ENCODE peak calls at places on chromosomes 16 and 17, in nine cellular contexts. R is stimulated activated naive CD8-positive, alpha-beta T cell treated with anti-CD3 and anti-CD28 coated beads, Interleukin-15, Interleukin-2, amounts not matched to agents 100 U/mL and 50 U/mL, for 24 hours; H is M059J; T is body of pancreas; M is GM12864; S is GM23338; G is amniotic stem cell; E is fibroblast of the conjunctiva; Q is activated T-cell treated with anti-CD3 and anti-CD28 coated beads, Interleukin-2, amount 50 U/mL, for 4 hours. P is an unnamed sample.

GRCh38 chr17:80504671-80505413 is 28.4 kb upstream of the NPTX1 start:
- DNase-seq in R (no peak), H (peak), T (peak), M (no peak), S (no peak), G (peak), E (no peak), Q (no peak), P (peak)

GRCh38 chr17:12624221-12624620 is 41.5 kb upstream of the MYOCD start:
- DNase-seq in R (no peak), H (no peak), T (no peak), M (no peak), S (no peak), G (no peak), E (no peak), Q (no peak), P (no peak)

GRCh38 chr17:3502466-3502865 is 26.7 kb downstream of the ASPA start:
- DNase-seq in R (no peak), H (no peak), T (no peak), M (no peak), S (no peak), G (no peak), E (no peak), Q (no peak), P (no peak)

GRCh38 chr16:19578378-19578851 is 22.9 kb downstream of the VPS35L start:
- DNase-seq in R (no peak), H (no peak), T (no peak), M (no peak), S (no peak), G (no peak), E (no peak), Q (no peak), P (no peak)

GRCh38 chr16:733382-734207 is 6.7 kb downstream of the HAGHL start:
- DNase-seq in R (peak), H (no peak), T (no peak), M (no peak), S (peak), G (no peak), E (no peak), Q (peak), P (no peak)

GRCh38 chr17:65633988-65634387 is 72.5 kb upstream of the AXIN2 start:
- DNase-seq in R (no peak), H (no peak), T (peak), M (no peak), S (no peak), G (no peak), E (no peak), Q (no peak), P (no peak)

GRCh38 chr17:20009052-20009301 is 182 bp upstream of the SPECC1 start:
- DNase-seq in R (no peak), H (no peak), T (no peak), M (no peak), S (peak), G (peak), E (peak), Q (no peak), P (no peak)

GRCh38 chr16:4649744-4650442 is 25.3 kb downstream of the MGRN1 start:
- DNase-seq in R (no peak), H (no peak), T (no peak), M (no peak), S (no peak), G (no peak), E (no peak), Q (no peak), P (no peak)

GRCh38 chr17:81641825-81642489 is 5.0 kb downstream of the TSPAN10 start:
- DNase-seq in R (no peak), H (peak), T (no peak), M (no peak), S (no peak), G (peak), E (no peak), Q (no peak), P (peak)

GRCh38 chr17:80742581-80743180 is 198.0 kb downstream of the RPTOR start:
- DNase-seq in R (no peak), H (no peak), T (no peak), M (no peak), S (no peak), G (no peak), E (no peak), Q (no peak), P (no peak)

GRCh38 chr16:85402910-85403692 is 210.0 kb upstream of the GSE1 start:
- DNase-seq in R (peak), H (peak), T (peak), M (no peak), S (peak), G (no peak), E (no peak), Q (peak), P (peak)

GRCh38 chr17:83094291-83094690 is 14.9 kb downstream of the METRNL start:
- DNase-seq in R (no peak), H (no peak), T (no peak), M (no peak), S (no peak), G (no peak), E (no peak), Q (no peak), P (no peak)

GRCh38 chr17:30831257-30831656 is 509 bp upstream of the ATAD5 start:
- DNase-seq in R (peak), H (no peak), T (no peak), M (no peak), S (peak), G (no peak), E (no peak), Q (no peak), P (peak)

GRCh38 chr16:56269824-56270684 is 78.8 kb downstream of the GNAO1 start:
- DNase-seq in R (no peak), H (peak), T (peak), M (no peak), S (peak), G (peak), E (no peak), Q (no peak), P (peak)

GRCh38 chr16:2689968-2690830 is 7.9 kb downstream of the KCTD5 start:
- DNase-seq in R (no peak), H (no peak), T (no peak), M (no peak), S (no peak), G (no peak), E (no peak), Q (no peak), P (peak)

GRCh38 chr17:9279911-9280310 is 258.6 kb downstream of the NTN1 start:
- DNase-seq in R (no peak), H (no peak), T (no peak), M (no peak), S (no peak), G (no peak), E (no peak), Q (no peak), P (no peak)

GRCh38 chr17:74579910-74580309 is 12.2 kb downstream of the CD300LD start:
- DNase-seq in R (no peak), H (no peak), T (no peak), M (no peak), S (no peak), G (no peak), E (no peak), Q (no peak), P (no peak)

GRCh38 chr17:28328325-28328724 is 6.9 kb downstream of the IFT20 start:
- DNase-seq in R (no peak), H (no peak), T (no peak), M (no peak), S (no peak), G (no peak), E (no peak), Q (no peak), P (peak)

P was measured in LHCN-M2.